ENCODE peak calls at places on chromosome 22, in eight cellular contexts. One of them, this sample, is unnamed.

GRCh38 chr22:41650821-41651220 is 29.7 kb downstream of the XRCC6 start:
- DNase-seq in IMR-90: no peak
- DNase-seq in ovary: no peak
- DNase-seq in heart right ventricle: no peak
- DNase-seq in breast epithelium: no peak
- DNase-seq in right lobe of liver: no peak
- DNase-seq in body of pancreas: no peak
- DNase-seq in stomach: no peak
- DNase-seq in this sample: no peak

GRCh38 chr22:22546490-22546889 is 12.6 kb downstream of the PRAME start:
- DNase-seq in IMR-90: peak; percentile 8
- DNase-seq in ovary: no peak
- DNase-seq in heart right ventricle: no peak
- DNase-seq in breast epithelium: no peak
- DNase-seq in right lobe of liver: no peak
- DNase-seq in body of pancreas: peak; percentile 3
- DNase-seq in stomach: no peak
- DNase-seq in this sample: no peak

GRCh38 chr22:48838376-48838775 is 989.3 kb downstream of the BRD1 start:
- DNase-seq in IMR-90: no peak
- DNase-seq in ovary: no peak
- DNase-seq in heart right ventricle: no peak
- DNase-seq in breast epithelium: no peak
- DNase-seq in right lobe of liver: peak; percentile 35
- DNase-seq in body of pancreas: no peak
- DNase-seq in stomach: no peak
- DNase-seq in this sample: no peak

GRCh38 chr22:49214976-49215375 is 612.7 kb downstream of the BRD1 start:
- DNase-seq in IMR-90: no peak
- DNase-seq in ovary: peak; percentile 7
- DNase-seq in heart right ventricle: no peak
- DNase-seq in breast epithelium: no peak
- DNase-seq in right lobe of liver: peak; percentile 36
- DNase-seq in body of pancreas: no peak
- DNase-seq in stomach: peak; percentile 11
- DNase-seq in this sample: no peak

GRCh38 chr22:20174785-20175596 is 24.1 kb upstream of the CCDC188 start:
- DNase-seq in IMR-90: peak; percentile 9
- DNase-seq in ovary: no peak
- DNase-seq in heart right ventricle: no peak
- DNase-seq in breast epithelium: no peak
- DNase-seq in right lobe of liver: no peak
- DNase-seq in body of pancreas: no peak
- DNase-seq in stomach: no peak
- DNase-seq in this sample: no peak

GRCh38 chr22:32911526-32911925 is 110.0 kb downstream of the TIMP3 start:
- DNase-seq in IMR-90: no peak
- DNase-seq in ovary: no peak
- DNase-seq in heart right ventricle: no peak
- DNase-seq in breast epithelium: no peak
- DNase-seq in right lobe of liver: no peak
- DNase-seq in body of pancreas: no peak
- DNase-seq in stomach: no peak
- DNase-seq in this sample: no peak

GRCh38 chr22:47697861-47698260 is 935.4 kb downstream of the TBC1D22A start:
- DNase-seq in IMR-90: no peak
- DNase-seq in ovary: no peak
- DNase-seq in heart right ventricle: no peak
- DNase-seq in breast epithelium: no peak
- DNase-seq in right lobe of liver: no peak
- DNase-seq in body of pancreas: no peak
- DNase-seq in stomach: no peak
- DNase-seq in this sample: no peak

GRCh38 chr22:49747130-49747529 is 80.5 kb downstream of the BRD1 start:
- DNase-seq in IMR-90: no peak
- DNase-seq in ovary: no peak
- DNase-seq in heart right ventricle: no peak
- DNase-seq in breast epithelium: no peak
- DNase-seq in right lobe of liver: no peak
- DNase-seq in body of pancreas: no peak
- DNase-seq in stomach: no peak
- DNase-seq in this sample: no peak

GRCh38 chr22:21714059-21714770 is 21.4 kb downstream of the YPEL1 start:
- DNase-seq in IMR-90: no peak
- DNase-seq in ovary: no peak
- DNase-seq in heart right ventricle: no peak
- DNase-seq in breast epithelium: no peak
- DNase-seq in right lobe of liver: peak; percentile 48
- DNase-seq in body of pancreas: peak; percentile 89
- DNase-seq in stomach: peak; percentile 63
- DNase-seq in this sample: no peak

GRCh38 chr22:20918663-20919220 is 1.5 kb downstream of the CRKL start:
- DNase-seq in IMR-90: no peak
- DNase-seq in ovary: no peak
- DNase-seq in heart right ventricle: no peak
- DNase-seq in breast epithelium: no peak
- DNase-seq in right lobe of liver: no peak
- DNase-seq in body of pancreas: no peak
- DNase-seq in stomach: no peak
- DNase-seq in this sample: no peak

GRCh38 chr22:40979198-40979597 is 28.0 kb downstream of the RBX1 start:
- DNase-seq in IMR-90: no peak
- DNase-seq in ovary: no peak
- DNase-seq in heart right ventricle: no peak
- DNase-seq in breast epithelium: no peak
- DNase-seq in right lobe of liver: no peak
- DNase-seq in body of pancreas: no peak
- DNase-seq in stomach: no peak
- DNase-seq in this sample: no peak

GRCh38 chr22:50090141-50090714 is 422 bp downstream of the MOV10L1 start:
- DNase-seq in IMR-90: no peak
- DNase-seq in ovary: no peak
- DNase-seq in heart right ventricle: no peak
- DNase-seq in breast epithelium: no peak
- DNase-seq in right lobe of liver: no peak
- DNase-seq in body of pancreas: no peak
- DNase-seq in stomach: no peak
- DNase-seq in this sample: no peak

GRCh38 chr22:33952776-33953175 is 32.5 kb upstream of the LARGE1 start:
- DNase-seq in IMR-90: no peak
- DNase-seq in ovary: no peak
- DNase-seq in heart right ventricle: no peak
- DNase-seq in breast epithelium: no peak
- DNase-seq in right lobe of liver: no peak
- DNase-seq in body of pancreas: no peak
- DNase-seq in stomach: no peak
- DNase-seq in this sample: no peak

GRCh38 chr22:48898524-48899377 is 928.9 kb downstream of the BRD1 start:
- DNase-seq in IMR-90: no peak
- DNase-seq in ovary: peak; percentile 15
- DNase-seq in heart right ventricle: no peak
- DNase-seq in breast epithelium: no peak
- DNase-seq in right lobe of liver: peak; percentile 22
- DNase-seq in body of pancreas: no peak
- DNase-seq in stomach: peak; percentile 22
- DNase-seq in this sample: no peak

GRCh38 chr22:42451499-42452145 is 19.4 kb upstream of the NFAM1 start:
- DNase-seq in IMR-90: no peak
- DNase-seq in ovary: no peak
- DNase-seq in heart right ventricle: no peak
- DNase-seq in breast epithelium: no peak
- DNase-seq in right lobe of liver: no peak
- DNase-seq in body of pancreas: no peak
- DNase-seq in stomach: no peak
- DNase-seq in this sample: no peak

GRCh38 chr22:49204599-49205214 is 623.0 kb downstream of the BRD1 start:
- DNase-seq in IMR-90: no peak
- DNase-seq in ovary: peak; percentile 8
- DNase-seq in heart right ventricle: no peak
- DNase-seq in breast epithelium: no peak
- DNase-seq in right lobe of liver: peak; percentile 33
- DNase-seq in body of pancreas: no peak
- DNase-seq in stomach: peak; percentile 19
- DNase-seq in this sample: no peak

GRCh38 chr22:31127181-31127772 is 4.5 kb downstream of the INPP5J start:
- DNase-seq in IMR-90: no peak
- DNase-seq in ovary: no peak
- DNase-seq in heart right ventricle: no peak
- DNase-seq in breast epithelium: no peak
- DNase-seq in right lobe of liver: no peak
- DNase-seq in body of pancreas: no peak
- DNase-seq in stomach: no peak
- DNase-seq in this sample: no peak

GRCh38 chr22:17369553-17370035 is 334 bp downstream of the CECR2 start:
- DNase-seq in IMR-90: no peak
- DNase-seq in ovary: peak; percentile 42
- DNase-seq in heart right ventricle: peak; percentile 20
- DNase-seq in breast epithelium: no peak
- DNase-seq in right lobe of liver: peak; percentile 77
- DNase-seq in body of pancreas: peak; percentile 33
- DNase-seq in stomach: no peak
- DNase-seq in this sample: no peak

GRCh38 chr22:35995345-35995744 is 33.3 kb downstream of the RBFOX2 start:
- DNase-seq in IMR-90: peak; percentile 70
- DNase-seq in ovary: no peak
- DNase-seq in heart right ventricle: no peak
- DNase-seq in breast epithelium: no peak
- DNase-seq in right lobe of liver: no peak
- DNase-seq in body of pancreas: no peak
- DNase-seq in stomach: no peak
- DNase-seq in this sample: no peak

GRCh38 chr22:16131918-16132317 is 442.1 kb downstream of the POTEH start:
- DNase-seq in IMR-90: no peak
- DNase-seq in ovary: no peak
- DNase-seq in heart right ventricle: no peak
- DNase-seq in breast epithelium: no peak
- DNase-seq in right lobe of liver: no peak
- DNase-seq in body of pancreas: no peak
- DNase-seq in stomach: no peak
- DNase-seq in this sample: no peak

DNA sequence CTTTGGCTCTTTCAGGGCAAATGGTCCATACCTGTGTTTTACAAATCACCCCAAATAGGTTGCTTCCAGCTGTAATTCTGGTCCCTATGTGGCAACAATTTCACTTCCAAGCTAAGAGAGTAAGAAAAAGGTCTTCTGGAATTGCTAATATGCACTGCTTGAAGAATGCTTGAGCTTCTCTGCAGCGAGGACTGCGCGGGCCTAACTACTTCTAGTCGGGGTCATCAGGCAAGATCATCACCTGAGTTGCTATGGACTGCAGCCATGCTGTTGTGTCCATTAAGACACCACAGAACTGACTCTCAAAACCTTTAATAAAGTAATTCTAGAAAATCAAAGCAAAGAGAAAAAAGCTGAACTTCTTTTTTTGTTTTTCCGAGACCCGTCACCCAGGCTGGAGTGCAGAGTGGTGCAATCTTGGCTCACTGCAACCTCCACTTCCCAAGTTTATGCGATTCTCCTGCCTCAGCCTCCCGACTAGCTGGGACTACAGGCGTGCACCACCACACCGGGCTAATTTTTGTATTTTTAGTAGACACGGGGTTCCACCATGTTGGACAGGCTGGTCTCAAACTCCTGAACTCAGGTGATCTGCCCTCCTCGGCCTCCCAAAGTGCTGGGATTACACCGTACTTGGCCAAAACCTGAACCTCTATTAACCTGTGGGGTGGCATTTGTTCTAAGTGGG is 2.2 kb downstream of the JOSD1 start:
- DNase-seq in IMR-90: no peak
- DNase-seq in ovary: no peak
- DNase-seq in heart right ventricle: no peak
- DNase-seq in breast epithelium: no peak
- DNase-seq in right lobe of liver: no peak
- DNase-seq in body of pancreas: no peak
- DNase-seq in stomach: no peak
- DNase-seq in this sample: no peak
- H3K4me1 ChIP-seq in IMR-90: peaks cover 11% of the 10 kb centered on the region
- H3K4me1 ChIP-seq in ovary: peaks cover 14% of the 10 kb centered on the region
- H3K4me1 ChIP-seq in heart right ventricle: peaks cover 66% of the 10 kb centered on the region
- H3K4me1 ChIP-seq in breast epithelium: no peaks in the 10 kb centered on the region
- H3K4me1 ChIP-seq in right lobe of liver: peaks cover 51% of the 10 kb centered on the region
- H3K4me1 ChIP-seq in body of pancreas: peaks cover 51% of the 10 kb centered on the region
- H3K4me1 ChIP-seq in stomach: peaks cover 60% of the 10 kb centered on the region
- H3K4me1 ChIP-seq in this sample: peaks cover 7% of the 10 kb centered on the region

DNA sequence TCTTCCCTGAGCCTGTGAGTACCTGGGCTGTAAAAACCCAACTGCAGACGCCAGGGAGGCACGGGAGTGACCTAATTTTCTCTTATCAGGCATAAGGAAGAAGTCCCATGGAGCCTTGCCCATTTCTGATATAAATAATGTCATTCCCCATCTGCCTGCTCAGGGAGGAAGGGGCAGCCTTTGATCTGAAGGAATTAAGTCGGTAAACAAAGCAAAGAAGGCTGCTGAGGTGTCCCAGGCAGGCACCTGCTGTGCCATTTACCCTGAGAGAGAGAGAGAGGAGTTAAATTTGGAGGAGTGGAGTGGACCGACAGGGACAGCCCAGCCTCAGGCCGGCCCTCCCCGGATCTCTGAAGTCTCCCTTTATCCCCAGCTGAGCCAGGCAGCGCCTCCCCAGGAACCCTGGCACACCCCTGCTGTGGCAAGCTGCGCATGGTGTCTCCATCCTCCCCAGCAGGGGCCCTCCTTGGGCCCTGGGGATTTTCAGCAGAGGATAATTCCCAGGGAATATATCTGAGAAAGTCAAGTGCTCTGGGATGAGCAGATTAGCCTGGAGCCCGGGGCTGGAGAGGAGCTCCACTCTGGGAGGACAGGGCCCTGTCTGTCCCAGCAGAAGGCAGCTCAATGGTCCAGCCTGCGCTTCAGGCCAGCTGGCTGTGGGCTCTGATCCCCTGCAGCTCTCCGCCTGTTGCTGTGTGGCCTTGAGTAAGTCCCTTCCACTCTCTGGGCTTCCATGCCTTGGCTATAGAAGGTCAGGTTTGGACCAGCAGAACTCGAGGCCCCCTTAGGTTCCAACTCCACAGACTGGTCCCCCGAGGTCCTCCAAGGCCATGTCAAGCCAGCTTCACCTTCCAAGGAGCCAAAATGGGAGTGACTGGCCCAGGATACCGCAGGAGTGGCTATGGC is 17.5 kb upstream of the CABP7 start:
- DNase-seq in IMR-90: peak; percentile 11
- DNase-seq in ovary: no peak
- DNase-seq in heart right ventricle: no peak
- DNase-seq in breast epithelium: no peak
- DNase-seq in right lobe of liver: no peak
- DNase-seq in body of pancreas: no peak
- DNase-seq in stomach: no peak
- DNase-seq in this sample: no peak
- TF ChIP-seq CTCF in IMR-90: peak; percentile 14
- TF ChIP-seq CTCF in ovary: no peak
- TF ChIP-seq CTCF in heart right ventricle: no peak
- TF ChIP-seq CTCF in breast epithelium: no peak
- TF ChIP-seq CTCF in right lobe of liver: no peak
- TF ChIP-seq CTCF in body of pancreas: no peak
- TF ChIP-seq CTCF in stomach: no peak
- TF ChIP-seq CTCF in this sample: no peak

GRCh38 chr22:23778576-23778900 is 5.9 kb downstream of the MMP11 start:
- DNase-seq in IMR-90: no peak
- DNase-seq in ovary: no peak
- DNase-seq in heart right ventricle: no peak
- DNase-seq in breast epithelium: no peak
- DNase-seq in right lobe of liver: no peak
- DNase-seq in body of pancreas: no peak
- DNase-seq in stomach: no peak
- DNase-seq in this sample: no peak
- H3K4me1 ChIP-seq in IMR-90: peaks cover 24% of the 10 kb centered on the region
- H3K4me1 ChIP-seq in ovary: peaks cover 7% of the 10 kb centered on the region
- H3K4me1 ChIP-seq in heart right ventricle: peaks cover 18% of the 10 kb centered on the region
- H3K4me1 ChIP-seq in breast epithelium: no peaks in the 10 kb centered on the region
- H3K4me1 ChIP-seq in right lobe of liver: peaks cover 6% of the 10 kb centered on the region
- H3K4me1 ChIP-seq in body of pancreas: peaks cover 4% of the 10 kb centered on the region
- H3K4me1 ChIP-seq in stomach: peaks cover 20% of the 10 kb centered on the region
- H3K4me1 ChIP-seq in this sample: no peaks in the 10 kb centered on the region

GRCh38 chr22:26134654-26135330 is 34.5 kb upstream of the SEZ6L start:
- DNase-seq in IMR-90: no peak
- DNase-seq in ovary: no peak
- DNase-seq in heart right ventricle: no peak
- DNase-seq in breast epithelium: no peak
- DNase-seq in right lobe of liver: no peak
- DNase-seq in body of pancreas: no peak
- DNase-seq in stomach: no peak
- DNase-seq in this sample: no peak
- TF ChIP-seq CTCF in IMR-90: no peak
- TF ChIP-seq CTCF in ovary: no peak
- TF ChIP-seq CTCF in heart right ventricle: no peak
- TF ChIP-seq CTCF in breast epithelium: no peak
- TF ChIP-seq CTCF in right lobe of liver: no peak
- TF ChIP-seq CTCF in body of pancreas: no peak
- TF ChIP-seq CTCF in stomach: no peak
- TF ChIP-seq CTCF in this sample: no peak

This sample was measured in prostate gland.